ENCODE peak calls at places on chromosomes 1 and 21, in eight cellular contexts. One of them, this sample, is unnamed.

GRCh38 chr1:63984257-63984626 is 210.4 kb downstream of the ROR1 start:
- DNase-seq in HFF-Myc: no peak
- DNase-seq in heart left ventricle: no peak
- DNase-seq in cardiac fibroblast: no peak
- DNase-seq in fibroblast of pulmonary artery: peak; percentile 21
- DNase-seq in suprapubic skin: no peak
- DNase-seq in K562: no peak
- DNase-seq in right cardiac atrium: no peak
- DNase-seq in this sample: no peak

GRCh38 chr1:41954533-41954944 is 35.8 kb upstream of the HIVEP3 start:
- DNase-seq in cardiac fibroblast: peak; percentile 87
- DNase-seq in heart left ventricle: no peak
- DNase-seq in HFF-Myc: peak; percentile 45
- DNase-seq in K562: no peak
- DNase-seq in suprapubic skin: no peak
- DNase-seq in fibroblast of pulmonary artery: peak; percentile 96
- DNase-seq in right cardiac atrium: no peak
- DNase-seq in this sample: peak; percentile 35

GRCh38 chr1:246681822-246682221 is 42.4 kb upstream of the SCCPDH start:
- DNase-seq in heart left ventricle: peak; percentile 70
- DNase-seq in HFF-Myc: no peak
- DNase-seq in right cardiac atrium: peak; percentile 89
- DNase-seq in K562: no peak
- DNase-seq in suprapubic skin: no peak
- DNase-seq in fibroblast of pulmonary artery: peak; percentile 13
- DNase-seq in cardiac fibroblast: peak; percentile 33
- DNase-seq in this sample: peak; percentile 85

GRCh38 chr1:99776133-99776532 is 9.7 kb upstream of the FRRS1 start:
- DNase-seq in cardiac fibroblast: no peak
- DNase-seq in K562: no peak
- DNase-seq in fibroblast of pulmonary artery: no peak
- DNase-seq in right cardiac atrium: no peak
- DNase-seq in heart left ventricle: no peak
- DNase-seq in suprapubic skin: no peak
- DNase-seq in HFF-Myc: no peak
- DNase-seq in this sample: no peak

GRCh38 chr1:206925116-206925736 is 3.5 kb upstream of the FCMR start:
- DNase-seq in fibroblast of pulmonary artery: no peak
- DNase-seq in right cardiac atrium: peak; percentile 67
- DNase-seq in cardiac fibroblast: no peak
- DNase-seq in HFF-Myc: no peak
- DNase-seq in K562: peak; percentile 52
- DNase-seq in suprapubic skin: no peak
- DNase-seq in heart left ventricle: no peak
- DNase-seq in this sample: peak; percentile 61

GRCh38 chr21:45228171-45228641 is 59.5 kb downstream of the POFUT2 start:
- DNase-seq in suprapubic skin: no peak
- DNase-seq in right cardiac atrium: no peak
- DNase-seq in K562: no peak
- DNase-seq in heart left ventricle: no peak
- DNase-seq in cardiac fibroblast: peak; percentile 96
- DNase-seq in fibroblast of pulmonary artery: peak; percentile 94
- DNase-seq in HFF-Myc: peak; percentile 88
- DNase-seq in this sample: no peak

GRCh38 chr1:212797681-212798080 is 6.0 kb downstream of the TATDN3 start:
- DNase-seq in HFF-Myc: no peak
- DNase-seq in right cardiac atrium: no peak
- DNase-seq in cardiac fibroblast: peak; percentile 46
- DNase-seq in fibroblast of pulmonary artery: no peak
- DNase-seq in suprapubic skin: no peak
- DNase-seq in heart left ventricle: no peak
- DNase-seq in K562: no peak
- DNase-seq in this sample: no peak

GRCh38 chr21:37389456-37389855 is 22.9 kb downstream of the DYRK1A start:
- DNase-seq in cardiac fibroblast: no peak
- DNase-seq in heart left ventricle: no peak
- DNase-seq in K562: no peak
- DNase-seq in HFF-Myc: no peak
- DNase-seq in suprapubic skin: no peak
- DNase-seq in fibroblast of pulmonary artery: no peak
- DNase-seq in right cardiac atrium: no peak
- DNase-seq in this sample: no peak

GRCh38 chr1:244064621-244065020 is 13.5 kb downstream of the ZBTB18 start:
- DNase-seq in K562: no peak
- DNase-seq in right cardiac atrium: no peak
- DNase-seq in HFF-Myc: no peak
- DNase-seq in cardiac fibroblast: no peak
- DNase-seq in heart left ventricle: no peak
- DNase-seq in suprapubic skin: no peak
- DNase-seq in fibroblast of pulmonary artery: no peak
- DNase-seq in this sample: no peak

GRCh38 chr1:13517193-13517812 is 3.5 kb upstream of the LRRC38 start:
- DNase-seq in right cardiac atrium: no peak
- DNase-seq in suprapubic skin: no peak
- DNase-seq in fibroblast of pulmonary artery: peak; percentile 20
- DNase-seq in HFF-Myc: no peak
- DNase-seq in heart left ventricle: no peak
- DNase-seq in K562: peak; percentile 45
- DNase-seq in cardiac fibroblast: peak; percentile 37
- DNase-seq in this sample: peak; percentile 44

GRCh38 chr21:36232641-36233040 is 76.0 kb downstream of the DOP1B start:
- DNase-seq in HFF-Myc: no peak
- DNase-seq in K562: no peak
- DNase-seq in cardiac fibroblast: no peak
- DNase-seq in fibroblast of pulmonary artery: no peak
- DNase-seq in heart left ventricle: peak; percentile 40
- DNase-seq in suprapubic skin: no peak
- DNase-seq in right cardiac atrium: no peak
- DNase-seq in this sample: no peak

GRCh38 chr21:29625990-29626389 is 313.8 kb downstream of the GRIK1 start:
- DNase-seq in K562: no peak
- DNase-seq in cardiac fibroblast: no peak
- DNase-seq in suprapubic skin: no peak
- DNase-seq in right cardiac atrium: no peak
- DNase-seq in fibroblast of pulmonary artery: no peak
- DNase-seq in heart left ventricle: no peak
- DNase-seq in HFF-Myc: no peak
- DNase-seq in this sample: no peak

GRCh38 chr1:236132420-236133046 is 9.8 kb upstream of the GPR137B start:
- DNase-seq in HFF-Myc: no peak
- DNase-seq in heart left ventricle: no peak
- DNase-seq in right cardiac atrium: no peak
- DNase-seq in cardiac fibroblast: no peak
- DNase-seq in K562: no peak
- DNase-seq in suprapubic skin: no peak
- DNase-seq in fibroblast of pulmonary artery: no peak
- DNase-seq in this sample: no peak

GRCh38 chr1:12477936-12478611 is 139.9 kb downstream of the DHRS3 start:
- DNase-seq in HFF-Myc: peak; percentile 90
- DNase-seq in right cardiac atrium: peak; percentile 92
- DNase-seq in cardiac fibroblast: peak; percentile 86
- DNase-seq in fibroblast of pulmonary artery: peak; percentile 98
- DNase-seq in suprapubic skin: peak; percentile 81
- DNase-seq in K562: peak; percentile 90
- DNase-seq in heart left ventricle: peak; percentile 78
- DNase-seq in this sample: no peak

GRCh38 chr1:165629848-165630628 is 996 bp upstream of the MGST3 start:
- DNase-seq in K562: no peak
- DNase-seq in right cardiac atrium: no peak
- DNase-seq in cardiac fibroblast: no peak
- DNase-seq in heart left ventricle: no peak
- DNase-seq in HFF-Myc: no peak
- DNase-seq in suprapubic skin: no peak
- DNase-seq in fibroblast of pulmonary artery: no peak
- DNase-seq in this sample: no peak

GRCh38 chr1:232303221-232303620 is 326.7 kb downstream of the SIPA1L2 start:
- DNase-seq in heart left ventricle: no peak
- DNase-seq in cardiac fibroblast: no peak
- DNase-seq in fibroblast of pulmonary artery: no peak
- DNase-seq in suprapubic skin: no peak
- DNase-seq in HFF-Myc: no peak
- DNase-seq in right cardiac atrium: no peak
- DNase-seq in K562: no peak
- DNase-seq in this sample: no peak

GRCh38 chr1:10195570-10195969 is 14.8 kb upstream of the KIF1B start:
- DNase-seq in suprapubic skin: peak; percentile 7
- DNase-seq in K562: no peak
- DNase-seq in HFF-Myc: no peak
- DNase-seq in right cardiac atrium: no peak
- DNase-seq in fibroblast of pulmonary artery: peak; percentile 61
- DNase-seq in cardiac fibroblast: peak; percentile 69
- DNase-seq in heart left ventricle: no peak
- DNase-seq in this sample: no peak

GRCh38 chr1:40622936-40623629 is 42.4 kb downstream of the RIMS3 start:
- DNase-seq in K562: no peak
- DNase-seq in right cardiac atrium: no peak
- DNase-seq in heart left ventricle: no peak
- DNase-seq in suprapubic skin: peak; percentile 22
- DNase-seq in HFF-Myc: no peak
- DNase-seq in cardiac fibroblast: no peak
- DNase-seq in fibroblast of pulmonary artery: no peak
- DNase-seq in this sample: no peak

GRCh38 chr1:199287632-199288031 is 648.8 kb downstream of the PTPRC start:
- DNase-seq in heart left ventricle: no peak
- DNase-seq in HFF-Myc: no peak
- DNase-seq in K562: no peak
- DNase-seq in fibroblast of pulmonary artery: no peak
- DNase-seq in suprapubic skin: no peak
- DNase-seq in cardiac fibroblast: peak; percentile 34
- DNase-seq in right cardiac atrium: no peak
- DNase-seq in this sample: peak; percentile 18

GRCh38 chr1:222709700-222710153 is 2.6 kb downstream of the AIDA start:
- DNase-seq in K562: peak; percentile 70
- DNase-seq in right cardiac atrium: no peak
- DNase-seq in HFF-Myc: no peak
- DNase-seq in suprapubic skin: no peak
- DNase-seq in cardiac fibroblast: peak; percentile 11
- DNase-seq in heart left ventricle: no peak
- DNase-seq in fibroblast of pulmonary artery: peak; percentile 31
- DNase-seq in this sample: no peak
- H3K4me3 ChIP-seq in K562: no peak overlapping the region
- H3K4me3 ChIP-seq in right cardiac atrium: no peak overlapping the region
- H3K4me3 ChIP-seq in HFF-Myc: no peak overlapping the region
- H3K4me3 ChIP-seq in suprapubic skin: no peak overlapping the region
- H3K4me3 ChIP-seq in cardiac fibroblast: no peak overlapping the region
- H3K4me3 ChIP-seq in heart left ventricle: no peak overlapping the region
- H3K4me3 ChIP-seq in fibroblast of pulmonary artery: peak overlapping the region; percentile 74
- H3K4me3 ChIP-seq in this sample: peak overlapping the region; percentile 3

GRCh38 chr1:156559797-156560112 is 12.6 kb downstream of the IQGAP3 start:
- DNase-seq in fibroblast of pulmonary artery: no peak
- DNase-seq in HFF-Myc: no peak
- DNase-seq in cardiac fibroblast: no peak
- DNase-seq in right cardiac atrium: no peak
- DNase-seq in heart left ventricle: no peak
- DNase-seq in suprapubic skin: no peak
- DNase-seq in K562: no peak
- DNase-seq in this sample: no peak
- H3K4me3 ChIP-seq in fibroblast of pulmonary artery: no peak overlapping the region
- H3K4me3 ChIP-seq in HFF-Myc: no peak overlapping the region
- H3K4me3 ChIP-seq in cardiac fibroblast: no peak overlapping the region
- H3K4me3 ChIP-seq in right cardiac atrium: no peak overlapping the region
- H3K4me3 ChIP-seq in heart left ventricle: no peak overlapping the region
- H3K4me3 ChIP-seq in suprapubic skin: no peak overlapping the region
- H3K4me3 ChIP-seq in K562: no peak overlapping the region
- H3K4me3 ChIP-seq in this sample: no peak overlapping the region

DNA sequence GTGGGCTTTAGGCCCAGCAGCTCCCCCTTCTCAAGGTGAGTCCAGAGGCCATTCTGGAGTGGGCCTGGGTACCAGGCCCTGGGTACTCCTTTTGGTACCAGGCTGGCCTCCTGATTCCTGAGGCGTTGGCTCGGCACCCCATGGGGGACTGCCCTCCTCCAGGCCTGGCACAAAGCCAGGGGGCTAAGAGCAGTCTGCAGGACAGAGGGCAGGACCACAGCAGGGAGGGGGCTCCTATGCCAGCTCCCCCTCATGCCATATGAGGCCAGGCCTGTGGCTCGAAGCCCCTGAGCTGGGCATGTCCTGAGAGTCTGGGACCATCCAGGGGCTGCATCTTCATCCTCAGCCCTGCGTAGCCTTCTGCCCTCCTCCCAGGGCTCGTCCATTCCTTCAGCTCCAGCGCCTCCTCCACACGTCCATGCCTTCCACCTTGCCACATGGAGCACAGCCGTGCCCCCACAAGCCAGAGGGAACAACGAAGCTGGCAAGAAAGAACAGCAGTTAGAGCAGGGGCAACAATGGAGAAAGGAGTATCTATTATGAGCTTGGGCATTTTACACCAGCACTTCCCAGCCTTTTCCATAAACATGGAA is 3.2 kb downstream of the PHLDA3 start:
- DNase-seq in HFF-Myc: no peak
- DNase-seq in right cardiac atrium: peak; percentile 68
- DNase-seq in suprapubic skin: no peak
- DNase-seq in cardiac fibroblast: no peak
- DNase-seq in heart left ventricle: no peak
- DNase-seq in fibroblast of pulmonary artery: no peak
- DNase-seq in K562: no peak
- DNase-seq in this sample: no peak
- H3K4me3 ChIP-seq in HFF-Myc: peak overlapping the region; percentile 99
- H3K4me3 ChIP-seq in right cardiac atrium: no peak overlapping the region
- H3K4me3 ChIP-seq in suprapubic skin: peak overlapping the region; percentile 89
- H3K4me3 ChIP-seq in cardiac fibroblast: peak overlapping the region; percentile 86
- H3K4me3 ChIP-seq in heart left ventricle: no peak overlapping the region
- H3K4me3 ChIP-seq in fibroblast of pulmonary artery: peak overlapping the region; percentile 97
- H3K4me3 ChIP-seq in K562: no peak overlapping the region
- H3K4me3 ChIP-seq in this sample: no peak overlapping the region

GRCh38 chr1:96473791-96474452 is 247.7 kb upstream of the PTBP2 start:
- DNase-seq in K562: no peak
- DNase-seq in heart left ventricle: no peak
- DNase-seq in right cardiac atrium: no peak
- DNase-seq in HFF-Myc: peak; percentile 16
- DNase-seq in suprapubic skin: no peak
- DNase-seq in cardiac fibroblast: peak; percentile 74
- DNase-seq in fibroblast of pulmonary artery: peak; percentile 45
- DNase-seq in this sample: no peak
- H3K4me3 ChIP-seq in K562: no peak overlapping the region
- H3K4me3 ChIP-seq in heart left ventricle: no peak overlapping the region
- H3K4me3 ChIP-seq in right cardiac atrium: no peak overlapping the region
- H3K4me3 ChIP-seq in HFF-Myc: no peak overlapping the region
- H3K4me3 ChIP-seq in suprapubic skin: no peak overlapping the region
- H3K4me3 ChIP-seq in cardiac fibroblast: no peak overlapping the region
- H3K4me3 ChIP-seq in fibroblast of pulmonary artery: no peak overlapping the region
- H3K4me3 ChIP-seq in this sample: no peak overlapping the region

DNA sequence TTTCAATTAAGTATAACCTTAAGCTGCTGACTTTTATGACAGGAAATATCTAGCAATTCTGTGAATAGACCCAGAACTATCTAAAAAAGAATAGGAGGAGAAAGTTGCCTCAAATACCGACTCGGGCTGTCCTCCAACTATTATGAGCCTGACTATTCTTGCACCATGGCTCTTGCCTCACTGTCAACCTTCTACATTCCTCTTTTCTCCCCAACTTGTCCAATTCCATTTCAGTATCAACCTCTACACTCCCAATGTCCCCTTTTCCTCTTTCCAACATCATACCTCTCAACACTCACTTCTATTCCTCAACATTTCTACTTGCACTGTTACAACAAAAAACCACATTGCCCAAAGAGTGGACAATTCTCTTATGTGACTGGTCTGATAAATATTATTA is 2.3 kb downstream of the ZZZ3 start:
- DNase-seq in HFF-Myc: no peak
- DNase-seq in suprapubic skin: no peak
- DNase-seq in fibroblast of pulmonary artery: no peak
- DNase-seq in right cardiac atrium: no peak
- DNase-seq in heart left ventricle: no peak
- DNase-seq in cardiac fibroblast: peak; percentile 17
- DNase-seq in K562: no peak
- DNase-seq in this sample: peak; percentile 26
- H3K4me3 ChIP-seq in HFF-Myc: no peak overlapping the region
- H3K4me3 ChIP-seq in suprapubic skin: no peak overlapping the region
- H3K4me3 ChIP-seq in fibroblast of pulmonary artery: no peak overlapping the region
- H3K4me3 ChIP-seq in right cardiac atrium: no peak overlapping the region
- H3K4me3 ChIP-seq in heart left ventricle: no peak overlapping the region
- H3K4me3 ChIP-seq in cardiac fibroblast: no peak overlapping the region
- H3K4me3 ChIP-seq in K562: peak overlapping the region; percentile 35
- H3K4me3 ChIP-seq in this sample: peak overlapping the region; percentile 98